ENCODE peak calls at places on chromosomes 16 and 17, in eight cellular contexts. One of them, this sample, is unnamed.

GRCh38 chr16:50887500-50887899 is 145.6 kb downstream of the CYLD start:
- DNase-seq in uterus: no peak
- DNase-seq in heart right ventricle: no peak
- DNase-seq in astrocyte: no peak
- DNase-seq in left ventricle myocardium inferior: no peak
- DNase-seq in HCT116: no peak
- DNase-seq in tibial nerve: no peak
- DNase-seq in lung: peak
- DNase-seq in this sample: no peak

GRCh38 chr16:608019-608418 is 18.2 kb downstream of the RAB40C start:
- DNase-seq in left ventricle myocardium inferior: no peak
- DNase-seq in lung: no peak
- DNase-seq in tibial nerve: no peak
- DNase-seq in uterus: no peak
- DNase-seq in astrocyte: no peak
- DNase-seq in HCT116: no peak
- DNase-seq in heart right ventricle: no peak
- DNase-seq in this sample: no peak

GRCh38 chr16:1046271-1046955 is 26.1 kb upstream of the SSTR5 start:
- DNase-seq in heart right ventricle: no peak
- DNase-seq in uterus: no peak
- DNase-seq in left ventricle myocardium inferior: no peak
- DNase-seq in HCT116: no peak
- DNase-seq in lung: no peak
- DNase-seq in tibial nerve: no peak
- DNase-seq in astrocyte: no peak
- DNase-seq in this sample: no peak

GRCh38 chr16:67928561-67929364 is 2.9 kb downstream of the CTRL start:
- DNase-seq in uterus: peak
- DNase-seq in heart right ventricle: peak
- DNase-seq in HCT116: peak
- DNase-seq in tibial nerve: peak
- DNase-seq in left ventricle myocardium inferior: peak
- DNase-seq in astrocyte: no peak
- DNase-seq in lung: peak
- DNase-seq in this sample: peak

GRCh38 chr17:45307290-45308015 is 9.4 kb downstream of the MAP3K14 start:
- DNase-seq in heart right ventricle: no peak
- DNase-seq in lung: no peak
- DNase-seq in HCT116: no peak
- DNase-seq in uterus: peak
- DNase-seq in left ventricle myocardium inferior: no peak
- DNase-seq in astrocyte: peak
- DNase-seq in tibial nerve: peak
- DNase-seq in this sample: peak

GRCh38 chr16:87404764-87405625 is 12.9 kb downstream of the MAP1LC3B start:
- DNase-seq in uterus: no peak
- DNase-seq in heart right ventricle: no peak
- DNase-seq in left ventricle myocardium inferior: peak
- DNase-seq in astrocyte: no peak
- DNase-seq in lung: no peak
- DNase-seq in tibial nerve: no peak
- DNase-seq in HCT116: no peak
- DNase-seq in this sample: no peak

GRCh38 chr16:20166531-20167235 is 93.0 kb upstream of the GPR139 start:
- DNase-seq in heart right ventricle: no peak
- DNase-seq in uterus: no peak
- DNase-seq in astrocyte: no peak
- DNase-seq in HCT116: no peak
- DNase-seq in tibial nerve: no peak
- DNase-seq in lung: no peak
- DNase-seq in left ventricle myocardium inferior: no peak
- DNase-seq in this sample: no peak

GRCh38 chr17:4607773-4608187 is 23.5 kb downstream of the SMTNL2 start:
- DNase-seq in HCT116: no peak
- DNase-seq in tibial nerve: peak
- DNase-seq in left ventricle myocardium inferior: peak
- DNase-seq in astrocyte: peak
- DNase-seq in lung: peak
- DNase-seq in uterus: peak
- DNase-seq in heart right ventricle: peak
- DNase-seq in this sample: peak

GRCh38 chr16:77219437-77219836 is 20.2 kb downstream of the SYCE1L start:
- DNase-seq in left ventricle myocardium inferior: no peak
- DNase-seq in astrocyte: no peak
- DNase-seq in heart right ventricle: no peak
- DNase-seq in HCT116: no peak
- DNase-seq in uterus: no peak
- DNase-seq in lung: no peak
- DNase-seq in tibial nerve: no peak
- DNase-seq in this sample: no peak

GRCh38 chr16:70553175-70553574 is 29.6 kb downstream of the SF3B3 start:
- DNase-seq in astrocyte: peak
- DNase-seq in lung: no peak
- DNase-seq in tibial nerve: no peak
- DNase-seq in left ventricle myocardium inferior: no peak
- DNase-seq in HCT116: no peak
- DNase-seq in uterus: no peak
- DNase-seq in heart right ventricle: no peak
- DNase-seq in this sample: peak

GRCh38 chr17:65678534-65678933 is 117.1 kb upstream of the AXIN2 start:
- DNase-seq in astrocyte: no peak
- DNase-seq in lung: no peak
- DNase-seq in left ventricle myocardium inferior: no peak
- DNase-seq in HCT116: no peak
- DNase-seq in tibial nerve: no peak
- DNase-seq in uterus: no peak
- DNase-seq in heart right ventricle: no peak
- DNase-seq in this sample: peak

GRCh38 chr17:75346906-75347305 is 57.7 kb upstream of the SLC25A19 start:
- DNase-seq in HCT116: no peak
- DNase-seq in tibial nerve: no peak
- DNase-seq in heart right ventricle: no peak
- DNase-seq in uterus: no peak
- DNase-seq in lung: no peak
- DNase-seq in astrocyte: peak
- DNase-seq in left ventricle myocardium inferior: no peak
- DNase-seq in this sample: peak

GRCh38 chr16:50761276-50761675 is 19.4 kb downstream of the CYLD start:
- DNase-seq in heart right ventricle: no peak
- DNase-seq in left ventricle myocardium inferior: no peak
- DNase-seq in astrocyte: no peak
- DNase-seq in tibial nerve: no peak
- DNase-seq in uterus: no peak
- DNase-seq in HCT116: no peak
- DNase-seq in lung: no peak
- DNase-seq in this sample: no peak

GRCh38 chr16:10921536-10922327 is 20.5 kb downstream of the DEXI start:
- DNase-seq in left ventricle myocardium inferior: peak
- DNase-seq in uterus: no peak
- DNase-seq in HCT116: no peak
- DNase-seq in lung: no peak
- DNase-seq in astrocyte: no peak
- DNase-seq in tibial nerve: peak
- DNase-seq in heart right ventricle: no peak
- DNase-seq in this sample: no peak

GRCh38 chr16:24668481-24669001 is 60.9 kb upstream of the TNRC6A start:
- DNase-seq in tibial nerve: peak
- DNase-seq in HCT116: no peak
- DNase-seq in uterus: peak
- DNase-seq in heart right ventricle: no peak
- DNase-seq in left ventricle myocardium inferior: no peak
- DNase-seq in lung: no peak
- DNase-seq in astrocyte: peak
- DNase-seq in this sample: no peak

GRCh38 chr16:84950906-84951305 is 60.4 kb downstream of the ZDHHC7 start:
- DNase-seq in left ventricle myocardium inferior: no peak
- DNase-seq in HCT116: no peak
- DNase-seq in uterus: no peak
- DNase-seq in heart right ventricle: no peak
- DNase-seq in tibial nerve: no peak
- DNase-seq in lung: no peak
- DNase-seq in astrocyte: no peak
- DNase-seq in this sample: no peak

GRCh38 chr16:68590201-68590994 is 51.3 kb downstream of the ZFP90 start:
- DNase-seq in heart right ventricle: peak
- DNase-seq in tibial nerve: no peak
- DNase-seq in uterus: peak
- DNase-seq in HCT116: peak
- DNase-seq in lung: peak
- DNase-seq in astrocyte: peak
- DNase-seq in left ventricle myocardium inferior: peak
- DNase-seq in this sample: peak

GRCh38 chr16:82650804-82651203 is 24.0 kb downstream of the CDH13 start:
- DNase-seq in lung: no peak
- DNase-seq in left ventricle myocardium inferior: no peak
- DNase-seq in astrocyte: no peak
- DNase-seq in heart right ventricle: no peak
- DNase-seq in HCT116: no peak
- DNase-seq in tibial nerve: no peak
- DNase-seq in uterus: no peak
- DNase-seq in this sample: no peak
- TF ChIP-seq CTCF in lung: no peak
- TF ChIP-seq CTCF in left ventricle myocardium inferior: no peak
- TF ChIP-seq CTCF in astrocyte: no peak
- TF ChIP-seq CTCF in heart right ventricle: no peak
- TF ChIP-seq CTCF in HCT116: no peak
- TF ChIP-seq CTCF in tibial nerve: no peak
- TF ChIP-seq CTCF in uterus: no peak
- TF ChIP-seq CTCF in this sample: no peak

GRCh38 chr17:61401280-61402072 is 1.8 kb downstream of the TBX2 start:
- DNase-seq in HCT116: no peak
- DNase-seq in astrocyte: peak
- DNase-seq in uterus: no peak
- DNase-seq in tibial nerve: no peak
- DNase-seq in lung: no peak
- DNase-seq in heart right ventricle: no peak
- DNase-seq in left ventricle myocardium inferior: no peak
- DNase-seq in this sample: no peak

GRCh38 chr17:61399131-61400057 is at the start of gene TBX2:
- DNase-seq in lung: peak
- DNase-seq in uterus: peak
- DNase-seq in tibial nerve: peak
- DNase-seq in heart right ventricle: peak
- DNase-seq in HCT116: no peak
- DNase-seq in astrocyte: peak
- DNase-seq in left ventricle myocardium inferior: peak
- DNase-seq in this sample: peak

GRCh38 chr17:61400058-61400785 is 579 bp downstream of the TBX2 start:
- DNase-seq in tibial nerve: no peak
- DNase-seq in heart right ventricle: no peak
- DNase-seq in HCT116: no peak
- DNase-seq in uterus: no peak
- DNase-seq in astrocyte: peak
- DNase-seq in lung: no peak
- DNase-seq in left ventricle myocardium inferior: no peak
- DNase-seq in this sample: no peak

GRCh38 chr17:61402073-61402541 is 2.5 kb downstream of the TBX2 start:
- DNase-seq in lung: no peak
- DNase-seq in astrocyte: no peak
- DNase-seq in heart right ventricle: no peak
- DNase-seq in uterus: no peak
- DNase-seq in tibial nerve: no peak
- DNase-seq in left ventricle myocardium inferior: no peak
- DNase-seq in HCT116: no peak
- DNase-seq in this sample: no peak

GRCh38 chr17:61400786-61401279 is 1.2 kb downstream of the TBX2 start:
- DNase-seq in uterus: no peak
- DNase-seq in lung: no peak
- DNase-seq in astrocyte: peak
- DNase-seq in heart right ventricle: no peak
- DNase-seq in HCT116: no peak
- DNase-seq in tibial nerve: no peak
- DNase-seq in left ventricle myocardium inferior: no peak
- DNase-seq in this sample: no peak
- H3K27ac ChIP-seq in uterus: peak
- H3K27ac ChIP-seq in lung: peak
- H3K27ac ChIP-seq in astrocyte: peak
- H3K27ac ChIP-seq in heart right ventricle: peak
- H3K27ac ChIP-seq in HCT116: no peak
- H3K27ac ChIP-seq in tibial nerve: peak
- H3K27ac ChIP-seq in left ventricle myocardium inferior: peak
- H3K27ac ChIP-seq in this sample: peak

GRCh38 chr17:42111265-42111636 is 1.3 kb downstream of the DHX58 start:
- DNase-seq in heart right ventricle: no peak
- DNase-seq in left ventricle myocardium inferior: no peak
- DNase-seq in uterus: no peak
- DNase-seq in tibial nerve: no peak
- DNase-seq in HCT116: no peak
- DNase-seq in lung: no peak
- DNase-seq in astrocyte: no peak
- DNase-seq in this sample: no peak
- H3K4me3 ChIP-seq in heart right ventricle: peak
- H3K4me3 ChIP-seq in left ventricle myocardium inferior: peak
- H3K4me3 ChIP-seq in uterus: no peak
- H3K4me3 ChIP-seq in tibial nerve: no peak
- H3K4me3 ChIP-seq in HCT116: no peak
- H3K4me3 ChIP-seq in lung: no peak
- H3K4me3 ChIP-seq in astrocyte: no peak
- H3K4me3 ChIP-seq in this sample: no peak

GRCh38 chr17:7468290-7468689 is 11.1 kb downstream of the ZBTB4 start:
- DNase-seq in uterus: no peak
- DNase-seq in tibial nerve: no peak
- DNase-seq in astrocyte: no peak
- DNase-seq in HCT116: no peak
- DNase-seq in lung: no peak
- DNase-seq in left ventricle myocardium inferior: no peak
- DNase-seq in heart right ventricle: no peak
- DNase-seq in this sample: no peak

GRCh38 chr17:7467498-7467897 is 11.9 kb downstream of the ZBTB4 start:
- DNase-seq in HCT116: no peak
- DNase-seq in uterus: no peak
- DNase-seq in astrocyte: no peak
- DNase-seq in left ventricle myocardium inferior: no peak
- DNase-seq in tibial nerve: no peak
- DNase-seq in heart right ventricle: no peak
- DNase-seq in lung: no peak
- DNase-seq in this sample: no peak

GRCh38 chr17:7475764-7476422 is 3.5 kb downstream of the ZBTB4 start:
- DNase-seq in heart right ventricle: peak
- DNase-seq in left ventricle myocardium inferior: peak
- DNase-seq in HCT116: no peak
- DNase-seq in lung: no peak
- DNase-seq in uterus: peak
- DNase-seq in tibial nerve: peak
- DNase-seq in astrocyte: no peak
- DNase-seq in this sample: no peak

GRCh38 chr17:7468814-7469438 is 10.5 kb downstream of the ZBTB4 start:
- DNase-seq in left ventricle myocardium inferior: no peak
- DNase-seq in astrocyte: no peak
- DNase-seq in heart right ventricle: no peak
- DNase-seq in tibial nerve: no peak
- DNase-seq in lung: no peak
- DNase-seq in HCT116: no peak
- DNase-seq in uterus: peak
- DNase-seq in this sample: no peak

DNA sequence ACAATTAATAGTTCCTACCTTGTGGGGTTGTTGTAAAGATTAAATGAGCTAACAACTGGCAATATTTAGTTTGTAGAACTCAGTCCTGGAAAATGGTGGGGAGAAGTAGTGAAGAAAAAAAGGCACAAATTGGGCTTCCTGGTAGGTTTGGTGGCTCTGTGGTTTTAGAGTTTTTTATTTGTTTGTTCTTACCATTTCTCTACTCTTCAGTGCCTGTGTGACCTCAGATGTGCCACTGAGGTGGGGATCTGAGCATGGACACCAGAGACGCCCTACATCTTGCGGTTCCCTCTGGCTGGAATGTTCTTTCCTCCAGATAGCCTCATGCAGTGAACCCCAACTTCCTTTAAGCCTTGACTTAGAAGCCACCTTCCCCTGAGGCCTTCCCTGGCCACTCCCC is 7.7 kb downstream of the ZBTB4 start:
- DNase-seq in lung: no peak
- DNase-seq in left ventricle myocardium inferior: no peak
- DNase-seq in HCT116: no peak
- DNase-seq in astrocyte: no peak
- DNase-seq in tibial nerve: no peak
- DNase-seq in uterus: no peak
- DNase-seq in heart right ventricle: no peak
- DNase-seq in this sample: no peak
- TF ChIP-seq CTCF in lung: no peak
- TF ChIP-seq CTCF in left ventricle myocardium inferior: no peak
- TF ChIP-seq CTCF in HCT116: no peak
- TF ChIP-seq CTCF in astrocyte: no peak
- TF ChIP-seq CTCF in tibial nerve: no peak
- TF ChIP-seq CTCF in uterus: no peak
- TF ChIP-seq CTCF in heart right ventricle: no peak
- TF ChIP-seq CTCF in this sample: no peak

This sample was measured in brain microvascular endothelial cell.